ENCODE peak calls at places on chromosomes 13 and 19, in seven cellular contexts. C, L, O, B, A, T and R are unnamed samples.

GRCh38 chr13:48159436-48160225 is 64.7 kb upstream of the MED4 start:
- DNase-seq in C (no peak), L (peak), O (no peak), B (no peak), A (no peak), T (no peak), R (no peak)

GRCh38 chr13:48181482-48182145 is 51.4 kb upstream of the ITM2B start:
- DNase-seq in C (no peak), L (no peak), O (no peak), B (no peak), A (no peak), T (no peak), R (no peak)

GRCh38 chr13:80047406-80047805 is 293.5 kb downstream of the SPRY2 start:
- DNase-seq in C (no peak), L (no peak), O (peak), B (no peak), A (no peak), T (no peak), R (no peak)

GRCh38 chr19:3573162-3573857 is 566 bp downstream of the HMG20B start:
- DNase-seq in C (no peak), L (no peak), O (no peak), B (no peak), A (no peak), T (no peak), R (no peak)

GRCh38 chr19:54029930-54030490 is 33.7 kb downstream of the VSTM1 start:
- DNase-seq in C (peak), L (peak), O (peak), B (no peak), A (peak), T (no peak), R (peak)

GRCh38 chr13:41008349-41008980 is 10.7 kb downstream of the ELF1 start:
- DNase-seq in C (no peak), L (peak), O (peak), B (no peak), A (peak), T (no peak), R (no peak)

GRCh38 chr19:18939922-18940775 is 868 bp downstream of the HOMER3 start:
- DNase-seq in C (peak), L (peak), O (peak), B (peak), A (no peak), T (no peak), R (peak)

GRCh38 chr13:51534075-51534817 is 50.0 kb upstream of the WDFY2 start:
- DNase-seq in C (no peak), L (no peak), O (no peak), B (no peak), A (no peak), T (no peak), R (peak)

GRCh38 chr13:31023126-31023525 is 90.7 kb downstream of the TEX26 start:
- DNase-seq in C (no peak), L (no peak), O (peak), B (no peak), A (no peak), T (no peak), R (no peak)

GRCh38 chr13:77563110-77563509 is 27.6 kb downstream of the SCEL start:
- DNase-seq in C (no peak), L (no peak), O (peak), B (no peak), A (no peak), T (no peak), R (peak)

GRCh38 chr13:44336934-44337333 is 36.7 kb upstream of the SERP2 start:
- DNase-seq in C (no peak), L (no peak), O (no peak), B (no peak), A (no peak), T (no peak), R (no peak)

GRCh38 chr13:96475103-96475502 is 385.2 kb downstream of the HS6ST3 start:
- DNase-seq in C (no peak), L (no peak), O (no peak), B (no peak), A (no peak), T (no peak), R (no peak)

GRCh38 chr19:51094696-51095279 is 12.1 kb upstream of the KLK14 start:
- DNase-seq in C (peak), L (peak), O (peak), B (no peak), A (no peak), T (no peak), R (peak)

GRCh38 chr13:36543671-36544070 is 111.4 kb downstream of the CCNA1 start:
- DNase-seq in C (no peak), L (no peak), O (peak), B (no peak), A (no peak), T (no peak), R (no peak)

GRCh38 chr19:34096020-34096915 is 76.0 kb upstream of the LSM14A start:
- DNase-seq in C (no peak), L (peak), O (peak), B (no peak), A (peak), T (no peak), R (peak)

GRCh38 chr19:17035842-17036424 is 9.3 kb upstream of the CPAMD8 start:
- DNase-seq in C (no peak), L (peak), O (no peak), B (no peak), A (no peak), T (no peak), R (peak)

GRCh38 chr13:49539313-49539712 is 43.6 kb downstream of the PHF11 start:
- DNase-seq in C (no peak), L (no peak), O (peak), B (no peak), A (no peak), T (no peak), R (no peak)

GRCh38 chr13:30745917-30746686 is 10.8 kb downstream of the ALOX5AP start:
- DNase-seq in C (no peak), L (no peak), O (no peak), B (no peak), A (no peak), T (no peak), R (peak)

GRCh38 chr13:44196186-44196751 is 177.4 kb upstream of the SERP2 start:
- DNase-seq in C (no peak), L (no peak), O (no peak), B (no peak), A (no peak), T (no peak), R (no peak)

GRCh38 chr13:106212436-106213010 is 322.9 kb downstream of the EFNB2 start:
- DNase-seq in C (no peak), L (peak), O (no peak), B (no peak), A (no peak), T (no peak), R (no peak)

GRCh38 chr19:57357406-57357805 is 5.9 kb upstream of the TRAPPC2B start:
- DNase-seq in C (no peak), L (no peak), O (no peak), B (no peak), A (no peak), T (no peak), R (no peak)

GRCh38 chr13:20160346-20161274 is at the start of gene GJA3:
- DNase-seq in C (no peak), L (peak), O (peak), B (no peak), A (no peak), T (no peak), R (no peak)

GRCh38 chr13:113404723-113405471 is 41.0 kb upstream of the GRTP1 start:
- DNase-seq in C (no peak), L (no peak), O (no peak), B (no peak), A (no peak), T (peak), R (no peak)

GRCh38 chr13:77507931-77508776 is 27.4 kb upstream of the SCEL start:
- DNase-seq in C (no peak), L (peak), O (peak), B (no peak), A (no peak), T (no peak), R (no peak)

GRCh38 chr13:105774739-105775460 is 760.6 kb downstream of the EFNB2 start:
- DNase-seq in C (no peak), L (no peak), O (no peak), B (no peak), A (no peak), T (no peak), R (no peak)

GRCh38 chr13:112510987-112511715 is 76.8 kb downstream of the TUBGCP3 start:
- DNase-seq in C (no peak), L (peak), O (no peak), B (no peak), A (no peak), T (no peak), R (no peak)

GRCh38 chr13:85974604-85975366 is 175.6 kb upstream of the SLITRK6 start:
- DNase-seq in C (no peak), L (no peak), O (peak), B (no peak), A (no peak), T (no peak), R (no peak)

GRCh38 chr19:48186541-48186991 is 16.1 kb downstream of the ZSWIM9 start:
- DNase-seq in C (no peak), L (no peak), O (no peak), B (no peak), A (no peak), T (no peak), R (no peak)

GRCh38 chr19:35309481-35310279 is 17.7 kb downstream of the MAG start:
- DNase-seq in C (peak), L (no peak), O (peak), B (peak), A (no peak), T (no peak), R (no peak)

GRCh38 chr19:41541990-41542584 is 33.9 kb upstream of the CEACAM21 start:
- DNase-seq in C (no peak), L (peak), O (peak), B (no peak), A (peak), T (peak), R (peak)

GRCh38 chr19:10952809-10953208 is 8.0 kb upstream of the SMARCA4 start:
- DNase-seq in C (no peak), L (no peak), O (no peak), B (no peak), A (no peak), T (no peak), R (no peak)

GRCh38 chr19:8517551-8518442 is 3.8 kb upstream of the ZNF414 start:
- DNase-seq in C (no peak), L (no peak), O (peak), B (no peak), A (peak), T (no peak), R (peak)

GRCh38 chr19:39237200-39238184 is 7.3 kb downstream of the IFNL3 start:
- DNase-seq in C (no peak), L (peak), O (no peak), B (no peak), A (no peak), T (peak), R (no peak)

GRCh38 chr19:6677924-6678689 is 8.1 kb upstream of the TNFSF14 start:
- DNase-seq in C (peak), L (no peak), O (peak), B (no peak), A (no peak), T (no peak), R (no peak)

GRCh38 chr13:39321578-39321977 is 281.4 kb downstream of the LHFPL6 start:
- DNase-seq in C (no peak), L (no peak), O (peak), B (no peak), A (no peak), T (no peak), R (no peak)

GRCh38 chr19:35549879-35550523 is 4.6 kb downstream of the TMEM147 start:
- DNase-seq in C (no peak), L (no peak), O (no peak), B (no peak), A (no peak), T (no peak), R (no peak)